ENCODE peak calls at places on chromosomes 16 and 17, in eight cellular contexts. One of them, this sample, is unnamed.

GRCh38 chr17:73017653-73018052 is 74.8 kb downstream of the SLC39A11 start:
- DNase-seq in cardiac fibroblast: peak
- DNase-seq in CD8-positive, alpha-beta memory T cell: no peak
- DNase-seq in thyroid gland: no peak
- DNase-seq in upper lobe of right lung: no peak
- DNase-seq in H7: no peak
- DNase-seq in heart right ventricle: no peak
- DNase-seq in A673: no peak
- DNase-seq in this sample: peak

GRCh38 chr16:77844801-77845200 is 56.4 kb downstream of the VAT1L start:
- DNase-seq in cardiac fibroblast: no peak
- DNase-seq in CD8-positive, alpha-beta memory T cell: no peak
- DNase-seq in thyroid gland: no peak
- DNase-seq in upper lobe of right lung: no peak
- DNase-seq in H7: no peak
- DNase-seq in heart right ventricle: no peak
- DNase-seq in A673: no peak
- DNase-seq in this sample: no peak

GRCh38 chr17:3592216-3592860 is 16.9 kb downstream of the TRPV1 start:
- DNase-seq in cardiac fibroblast: no peak
- DNase-seq in CD8-positive, alpha-beta memory T cell: no peak
- DNase-seq in thyroid gland: no peak
- DNase-seq in upper lobe of right lung: no peak
- DNase-seq in H7: peak
- DNase-seq in heart right ventricle: no peak
- DNase-seq in A673: no peak
- DNase-seq in this sample: no peak

GRCh38 chr17:74213897-74214386 is 571 bp downstream of the TTYH2 start:
- DNase-seq in cardiac fibroblast: no peak
- DNase-seq in CD8-positive, alpha-beta memory T cell: no peak
- DNase-seq in thyroid gland: no peak
- DNase-seq in upper lobe of right lung: no peak
- DNase-seq in H7: peak
- DNase-seq in heart right ventricle: peak
- DNase-seq in A673: peak
- DNase-seq in this sample: no peak

GRCh38 chr17:21176996-21177395 is 37.0 kb downstream of the TMEM11 start:
- DNase-seq in cardiac fibroblast: no peak
- DNase-seq in CD8-positive, alpha-beta memory T cell: no peak
- DNase-seq in thyroid gland: no peak
- DNase-seq in upper lobe of right lung: peak
- DNase-seq in H7: peak
- DNase-seq in heart right ventricle: no peak
- DNase-seq in A673: no peak
- DNase-seq in this sample: no peak

GRCh38 chr17:14926526-14927122 is 338.5 kb downstream of the PMP22 start:
- DNase-seq in cardiac fibroblast: peak
- DNase-seq in CD8-positive, alpha-beta memory T cell: peak
- DNase-seq in thyroid gland: peak
- DNase-seq in upper lobe of right lung: no peak
- DNase-seq in H7: peak
- DNase-seq in heart right ventricle: no peak
- DNase-seq in A673: peak
- DNase-seq in this sample: no peak

GRCh38 chr16:68707341-68708152 is 29.5 kb upstream of the CDH1 start:
- DNase-seq in cardiac fibroblast: peak
- DNase-seq in CD8-positive, alpha-beta memory T cell: no peak
- DNase-seq in thyroid gland: peak
- DNase-seq in upper lobe of right lung: peak
- DNase-seq in H7: peak
- DNase-seq in heart right ventricle: peak
- DNase-seq in A673: no peak
- DNase-seq in this sample: no peak

GRCh38 chr17:15883617-15884111 is 61.3 kb upstream of the ADORA2B start:
- DNase-seq in cardiac fibroblast: peak
- DNase-seq in CD8-positive, alpha-beta memory T cell: no peak
- DNase-seq in thyroid gland: no peak
- DNase-seq in upper lobe of right lung: no peak
- DNase-seq in H7: no peak
- DNase-seq in heart right ventricle: no peak
- DNase-seq in A673: no peak
- DNase-seq in this sample: peak

GRCh38 chr17:52476638-52477313 is 318.3 kb upstream of the CA10 start:
- DNase-seq in cardiac fibroblast: no peak
- DNase-seq in CD8-positive, alpha-beta memory T cell: no peak
- DNase-seq in thyroid gland: no peak
- DNase-seq in upper lobe of right lung: no peak
- DNase-seq in H7: no peak
- DNase-seq in heart right ventricle: no peak
- DNase-seq in A673: no peak
- DNase-seq in this sample: no peak

GRCh38 chr17:62703269-62703775 is 75.9 kb downstream of the MRC2 start:
- DNase-seq in cardiac fibroblast: peak
- DNase-seq in CD8-positive, alpha-beta memory T cell: no peak
- DNase-seq in thyroid gland: peak
- DNase-seq in upper lobe of right lung: no peak
- DNase-seq in H7: no peak
- DNase-seq in heart right ventricle: no peak
- DNase-seq in A673: no peak
- DNase-seq in this sample: no peak

GRCh38 chr16:70255584-70255983 is 3.8 kb upstream of the EXOSC6 start:
- DNase-seq in cardiac fibroblast: no peak
- DNase-seq in CD8-positive, alpha-beta memory T cell: no peak
- DNase-seq in thyroid gland: no peak
- DNase-seq in upper lobe of right lung: no peak
- DNase-seq in H7: no peak
- DNase-seq in heart right ventricle: no peak
- DNase-seq in A673: no peak
- DNase-seq in this sample: no peak

GRCh38 chr16:867421-868385 is 67.2 kb upstream of the GNG13 start:
- DNase-seq in cardiac fibroblast: no peak
- DNase-seq in CD8-positive, alpha-beta memory T cell: no peak
- DNase-seq in thyroid gland: no peak
- DNase-seq in upper lobe of right lung: no peak
- DNase-seq in H7: no peak
- DNase-seq in heart right ventricle: no peak
- DNase-seq in A673: no peak
- DNase-seq in this sample: no peak

GRCh38 chr17:58416937-58417299 is 416 bp downstream of the RNF43 start:
- DNase-seq in cardiac fibroblast: no peak
- DNase-seq in CD8-positive, alpha-beta memory T cell: no peak
- DNase-seq in thyroid gland: peak
- DNase-seq in upper lobe of right lung: no peak
- DNase-seq in H7: peak
- DNase-seq in heart right ventricle: no peak
- DNase-seq in A673: no peak
- DNase-seq in this sample: no peak

DNA sequence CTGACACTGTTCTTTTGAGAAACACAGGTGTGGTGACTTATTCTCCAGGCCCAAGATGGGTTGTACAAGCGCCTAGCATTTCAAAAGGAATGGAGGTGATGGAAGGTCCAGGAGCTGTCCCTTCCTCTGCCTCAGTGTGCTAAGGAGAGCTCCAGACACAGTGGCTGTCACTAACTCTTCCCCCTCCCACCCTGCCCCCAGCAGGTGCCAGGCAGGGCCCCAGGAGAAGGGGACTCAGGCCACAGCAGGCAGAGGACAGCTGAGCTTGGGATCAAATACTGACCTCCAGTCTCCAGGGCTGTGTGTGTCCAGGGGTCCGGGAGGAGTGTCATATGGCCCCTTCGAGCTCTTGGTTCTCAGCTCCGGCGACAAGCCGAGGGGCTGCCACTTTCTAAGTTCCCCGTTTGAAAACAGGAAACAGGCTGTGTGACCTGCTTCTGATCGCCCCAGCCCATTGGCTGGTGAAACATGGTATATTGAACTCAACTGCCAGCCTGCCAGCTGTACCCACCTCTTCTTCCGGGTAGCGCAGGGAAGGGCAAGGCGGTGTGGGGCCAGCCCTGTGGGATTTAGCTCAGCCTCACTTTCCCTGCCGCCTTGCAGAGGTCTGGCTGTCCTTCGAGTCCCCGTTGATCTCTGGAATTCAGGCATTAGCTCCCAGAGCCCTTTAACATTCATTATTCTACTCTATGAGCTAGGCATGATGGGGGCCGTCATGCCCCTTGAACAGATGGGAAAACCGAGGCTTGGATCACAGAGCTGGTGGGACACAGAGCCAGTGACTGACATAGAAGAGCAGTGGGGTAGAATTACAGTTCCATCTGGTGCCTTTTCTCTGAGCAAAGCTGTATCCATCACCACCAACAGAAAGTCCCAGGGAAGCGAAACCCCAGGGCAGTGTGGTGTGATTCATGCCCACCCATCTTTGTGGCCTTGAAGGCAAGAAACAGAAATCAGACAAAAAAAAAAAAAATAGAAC is at the start of gene SNX20:
- DNase-seq in cardiac fibroblast: no peak
- DNase-seq in CD8-positive, alpha-beta memory T cell: peak
- DNase-seq in thyroid gland: no peak
- DNase-seq in upper lobe of right lung: no peak
- DNase-seq in H7: peak
- DNase-seq in heart right ventricle: no peak
- DNase-seq in A673: no peak
- DNase-seq in this sample: no peak
- H3K4me3 ChIP-seq in cardiac fibroblast: no peak
- H3K4me3 ChIP-seq in CD8-positive, alpha-beta memory T cell: peak
- H3K4me3 ChIP-seq in thyroid gland: no peak
- H3K4me3 ChIP-seq in upper lobe of right lung: peak
- H3K4me3 ChIP-seq in H7: no peak
- H3K4me3 ChIP-seq in heart right ventricle: no peak
- H3K4me3 ChIP-seq in A673: no peak
- H3K4me3 ChIP-seq in this sample: no peak

GRCh38 chr17:9985622-9986021 is 80.6 kb upstream of the RCVRN start:
- DNase-seq in cardiac fibroblast: no peak
- DNase-seq in CD8-positive, alpha-beta memory T cell: no peak
- DNase-seq in thyroid gland: no peak
- DNase-seq in upper lobe of right lung: no peak
- DNase-seq in H7: no peak
- DNase-seq in heart right ventricle: no peak
- DNase-seq in A673: no peak
- DNase-seq in this sample: no peak
- H3K4me3 ChIP-seq in cardiac fibroblast: no peak
- H3K4me3 ChIP-seq in CD8-positive, alpha-beta memory T cell: no peak
- H3K4me3 ChIP-seq in thyroid gland: no peak
- H3K4me3 ChIP-seq in upper lobe of right lung: no peak
- H3K4me3 ChIP-seq in H7: no peak
- H3K4me3 ChIP-seq in heart right ventricle: no peak
- H3K4me3 ChIP-seq in A673: no peak
- H3K4me3 ChIP-seq in this sample: no peak

DNA sequence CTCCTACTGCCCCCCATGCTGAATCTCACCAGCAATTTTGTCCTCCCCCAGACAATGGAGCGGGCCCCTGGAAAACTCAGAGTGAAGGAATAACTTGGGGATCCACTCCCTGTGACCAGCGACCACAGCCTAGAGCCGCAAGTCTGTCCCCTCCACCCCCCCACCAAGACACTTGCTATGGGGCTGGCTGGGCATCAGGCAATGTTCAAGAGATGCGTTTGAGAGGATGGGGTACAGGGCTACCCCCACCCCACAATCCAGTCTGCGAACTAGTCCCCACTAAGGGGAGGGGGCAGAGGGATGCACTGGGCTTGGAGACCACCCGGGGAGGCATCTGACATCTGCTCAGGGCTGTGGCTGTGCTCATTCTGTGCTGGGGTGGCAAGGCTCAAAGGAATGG is 2.4 kb downstream of the PPL start:
- DNase-seq in cardiac fibroblast: no peak
- DNase-seq in CD8-positive, alpha-beta memory T cell: no peak
- DNase-seq in thyroid gland: no peak
- DNase-seq in upper lobe of right lung: no peak
- DNase-seq in H7: no peak
- DNase-seq in heart right ventricle: no peak
- DNase-seq in A673: no peak
- DNase-seq in this sample: no peak
- H3K4me3 ChIP-seq in cardiac fibroblast: no peak
- H3K4me3 ChIP-seq in CD8-positive, alpha-beta memory T cell: no peak
- H3K4me3 ChIP-seq in thyroid gland: no peak
- H3K4me3 ChIP-seq in upper lobe of right lung: no peak
- H3K4me3 ChIP-seq in H7: no peak
- H3K4me3 ChIP-seq in heart right ventricle: no peak
- H3K4me3 ChIP-seq in A673: no peak
- H3K4me3 ChIP-seq in this sample: no peak

GRCh38 chr17:8059131-8059530 is 20.3 kb downstream of the ALOX15B start:
- DNase-seq in cardiac fibroblast: no peak
- DNase-seq in CD8-positive, alpha-beta memory T cell: no peak
- DNase-seq in thyroid gland: no peak
- DNase-seq in upper lobe of right lung: peak
- DNase-seq in H7: no peak
- DNase-seq in heart right ventricle: no peak
- DNase-seq in A673: no peak
- DNase-seq in this sample: no peak

GRCh38 chr17:8055851-8056231 is 17.0 kb downstream of the ALOX15B start:
- DNase-seq in cardiac fibroblast: no peak
- DNase-seq in CD8-positive, alpha-beta memory T cell: no peak
- DNase-seq in thyroid gland: no peak
- DNase-seq in upper lobe of right lung: peak
- DNase-seq in H7: no peak
- DNase-seq in heart right ventricle: no peak
- DNase-seq in A673: no peak
- DNase-seq in this sample: no peak

GRCh38 chr17:8056976-8057625 is 18.2 kb downstream of the ALOX15B start:
- DNase-seq in cardiac fibroblast: no peak
- DNase-seq in CD8-positive, alpha-beta memory T cell: no peak
- DNase-seq in thyroid gland: no peak
- DNase-seq in upper lobe of right lung: peak
- DNase-seq in H7: no peak
- DNase-seq in heart right ventricle: no peak
- DNase-seq in A673: no peak
- DNase-seq in this sample: no peak

GRCh38 chr17:8057691-8058114 is 18.8 kb downstream of the ALOX15B start:
- DNase-seq in cardiac fibroblast: peak
- DNase-seq in CD8-positive, alpha-beta memory T cell: peak
- DNase-seq in thyroid gland: peak
- DNase-seq in upper lobe of right lung: peak
- DNase-seq in H7: peak
- DNase-seq in heart right ventricle: no peak
- DNase-seq in A673: peak
- DNase-seq in this sample: peak

DNA sequence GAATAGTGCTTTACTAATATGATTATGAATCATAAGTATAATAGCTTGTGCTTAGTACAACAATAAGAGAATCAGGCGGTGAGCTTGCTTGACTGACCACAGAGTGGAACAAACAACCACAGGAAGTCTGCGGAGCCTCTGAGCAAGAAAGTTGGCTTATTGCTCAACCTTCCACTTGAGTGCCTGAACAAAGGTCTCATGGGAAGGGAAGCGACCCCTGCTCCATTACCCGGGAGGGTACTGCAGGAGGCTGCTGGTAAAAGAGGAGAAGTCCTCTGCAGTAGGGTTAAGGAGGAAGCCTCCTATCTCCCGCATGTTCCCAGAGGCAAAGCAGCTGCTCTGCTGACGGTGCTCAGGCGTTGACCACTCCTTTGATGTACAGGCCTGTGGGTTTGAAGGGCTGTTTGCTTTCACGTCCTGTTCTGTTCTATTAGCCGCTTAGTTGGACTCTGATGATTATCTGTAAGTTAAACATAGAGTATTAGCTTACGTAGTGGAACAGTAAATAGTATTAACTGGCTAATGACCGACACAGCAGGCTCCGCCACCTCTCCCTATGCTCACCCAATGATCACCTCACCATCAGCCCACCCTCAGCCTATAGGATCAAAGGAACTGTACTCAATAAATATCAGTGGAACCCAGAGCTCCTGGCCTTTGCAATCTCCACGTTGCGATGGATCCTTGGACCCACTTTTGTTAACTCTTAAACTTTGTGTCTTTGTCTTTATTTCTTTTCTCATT is 17.5 kb downstream of the ALOX15B start:
- DNase-seq in cardiac fibroblast: peak
- DNase-seq in CD8-positive, alpha-beta memory T cell: no peak
- DNase-seq in thyroid gland: peak
- DNase-seq in upper lobe of right lung: peak
- DNase-seq in H7: no peak
- DNase-seq in heart right ventricle: no peak
- DNase-seq in A673: no peak
- DNase-seq in this sample: no peak
- H3K4me3 ChIP-seq in cardiac fibroblast: no peak
- H3K4me3 ChIP-seq in CD8-positive, alpha-beta memory T cell: no peak
- H3K4me3 ChIP-seq in thyroid gland: no peak
- H3K4me3 ChIP-seq in upper lobe of right lung: peak
- H3K4me3 ChIP-seq in H7: no peak
- H3K4me3 ChIP-seq in heart right ventricle: no peak
- H3K4me3 ChIP-seq in A673: no peak
- H3K4me3 ChIP-seq in this sample: no peak